ENCODE peak calls at places on chromosome 19, in eight cellular contexts. W is choroid plexus epithelial cell, F is A549, Q is Calu3, S is breast epithelium, V is mammary epithelial cell, I is fibroblast of villous mesenchyme, C is Caco-2. O is an unnamed sample.

GRCh38 chr19:46488551-46488950 is 7.1 kb downstream of the PNMA8B start:
- DNase-seq in F (no peak), C (no peak), V (no peak), Q (no peak), W (no peak), S (no peak), I (no peak), O (no peak)

GRCh38 chr19:12946092-12946845 is 607 bp downstream of the RAD23A start:
- DNase-seq in Q (peak), V (peak), C (peak), F (peak), I (peak), W (peak), S (peak), O (peak)

GRCh38 chr19:6739884-6740588 is 556 bp downstream of the TRIP10 start:
- DNase-seq in C (no peak), W (no peak), I (no peak), F (peak), Q (peak), V (peak), S (no peak), O (no peak)

GRCh38 chr19:1045247-1045603 is 5.3 kb downstream of the ABCA7 start:
- DNase-seq in W (no peak), Q (peak), V (peak), C (peak), I (peak), S (no peak), F (peak), O (peak)

GRCh38 chr19:17841810-17842662 is 5.7 kb downstream of the JAK3 start:
- DNase-seq in V (peak), F (peak), S (no peak), C (peak), W (peak), Q (peak), I (peak), O (peak)

GRCh38 chr19:16369664-16370576 is 45.3 kb downstream of the KLF2 start:
- DNase-seq in V (no peak), Q (no peak), I (no peak), W (no peak), S (no peak), C (no peak), F (no peak), O (peak)

GRCh38 chr19:21491161-21491560 is 14.2 kb upstream of the ZNF429 start:
- DNase-seq in V (peak), I (no peak), F (no peak), C (no peak), S (no peak), Q (no peak), W (peak), O (no peak)

GRCh38 chr19:45852145-45852750 is 10.7 kb downstream of the SYMPK start:
- DNase-seq in I (no peak), S (no peak), F (no peak), V (no peak), C (no peak), W (peak), Q (no peak), O (no peak)

GRCh38 chr19:39971380-39971841 is 446 bp downstream of the PSMC4 start:
- DNase-seq in W (no peak), I (no peak), C (no peak), S (no peak), Q (no peak), F (no peak), V (no peak), O (no peak)

GRCh38 chr19:29686285-29686805 is 21.1 kb downstream of the PLEKHF1 start:
- DNase-seq in S (no peak), W (no peak), Q (no peak), C (no peak), I (no peak), V (no peak), F (no peak), O (no peak)

GRCh38 chr19:55443045-55443823 is at the start of gene SHISA7:
- DNase-seq in V (no peak), S (no peak), Q (no peak), C (no peak), W (no peak), F (peak), I (no peak), O (no peak)

GRCh38 chr19:56266060-56266459 is 6.5 kb upstream of the EDDM13 start:
- DNase-seq in F (no peak), Q (no peak), S (no peak), W (no peak), I (no peak), V (no peak), C (no peak), O (no peak)

GRCh38 chr19:46025825-46026224 is 3.0 kb upstream of the PGLYRP1 start:
- DNase-seq in W (no peak), I (no peak), C (no peak), F (no peak), S (no peak), Q (no peak), V (no peak), O (no peak)

GRCh38 chr19:40584007-40584406 is 7.3 kb downstream of the SHKBP1 start:
- DNase-seq in C (no peak), I (no peak), F (peak), W (no peak), V (no peak), Q (no peak), S (no peak), O (no peak)

GRCh38 chr19:888615-889385 is 4.2 kb downstream of the MED16 start:
- DNase-seq in Q (no peak), W (no peak), V (no peak), C (no peak), F (no peak), S (no peak), I (no peak), O (no peak)

GRCh38 chr19:12733369-12733896 is 1.1 kb downstream of the TRIR start:
- DNase-seq in F (peak), S (no peak), C (no peak), V (peak), Q (peak), W (peak), I (peak), O (peak)

GRCh38 chr19:29610574-29611271 is 4.6 kb downstream of the POP4 start:
- DNase-seq in Q (peak), C (peak), F (peak), S (peak), W (peak), V (peak), I (peak), O (peak)

GRCh38 chr19:51161266-51161665 is 19.2 kb downstream of the SIGLEC7 start:
- DNase-seq in W (no peak), Q (no peak), F (no peak), S (no peak), C (no peak), V (peak), I (no peak), O (no peak)

GRCh38 chr19:6501740-6502648 is at the start of gene TUBB4A:
- DNase-seq in C (no peak), I (no peak), V (no peak), F (no peak), W (no peak), Q (peak), S (no peak), O (no peak)

GRCh38 chr19:954672-955494 is 29.0 kb downstream of the ARID3A start:
- DNase-seq in F (no peak), C (peak), W (peak), S (no peak), I (peak), V (no peak), Q (no peak), O (no peak)

GRCh38 chr19:5285955-5286354 is 54.7 kb downstream of the PTPRS start:
- DNase-seq in Q (no peak), I (no peak), C (no peak), V (no peak), F (no peak), W (no peak), S (no peak), O (no peak)

GRCh38 chr19:35756373-35757230 is at the start of gene HSPB6:
- DNase-seq in Q (no peak), I (peak), S (no peak), C (no peak), V (no peak), F (no peak), W (peak), O (no peak)

GRCh38 chr19:39765091-39766076 is 13.3 kb upstream of the LEUTX start:
- DNase-seq in I (peak), W (peak), C (peak), V (peak), Q (peak), S (no peak), F (peak), O (no peak)

GRCh38 chr19:763181-763580 is 12.3 kb downstream of the MISP start:
- DNase-seq in F (no peak), W (no peak), V (no peak), I (no peak), C (no peak), S (no peak), Q (no peak), O (no peak)

GRCh38 chr19:1361601-1362384 is 21.9 kb upstream of the NDUFS7 start:
- DNase-seq in S (no peak), V (no peak), W (peak), F (no peak), I (peak), Q (no peak), C (no peak), O (no peak)

GRCh38 chr19:18223860-18224524 is 2.2 kb downstream of the PDE4C start:
- DNase-seq in S (no peak), W (no peak), V (no peak), I (no peak), C (peak), Q (peak), F (peak), O (peak)

GRCh38 chr19:56671613-56671994 is at the start of gene ZNF835:
- DNase-seq in C (no peak), S (peak), Q (no peak), I (peak), F (no peak), W (peak), V (no peak), O (peak)

GRCh38 chr19:39104104-39104708 is 20.0 kb downstream of the ACP7 start:
- DNase-seq in Q (no peak), F (no peak), V (no peak), I (no peak), C (no peak), W (no peak), S (no peak), O (no peak)

GRCh38 chr19:39207293-39207836 is 3.3 kb upstream of the SYCN start:
- DNase-seq in C (no peak), W (no peak), I (no peak), F (no peak), Q (no peak), V (no peak), S (no peak), O (no peak)

GRCh38 chr19:2135474-2136402 is 15.6 kb downstream of the AP3D1 start:
- DNase-seq in I (no peak), V (no peak), W (no peak), F (no peak), S (no peak), C (no peak), Q (no peak), O (no peak)

GRCh38 chr19:1469936-1470863 is 8.8 kb downstream of the C19orf25 start:
- DNase-seq in V (no peak), I (peak), S (no peak), F (no peak), C (peak), W (peak), Q (peak), O (peak)

GRCh38 chr19:44260695-44261446 is 1.2 kb downstream of the ZNF233 start:
- DNase-seq in S (no peak), Q (no peak), W (no peak), I (no peak), V (no peak), C (no peak), F (no peak), O (no peak)

GRCh38 chr19:3593156-3593555 is 7.9 kb downstream of the GIPC3 start:
- DNase-seq in C (no peak), V (no peak), I (no peak), W (no peak), S (no peak), F (no peak), Q (no peak), O (no peak)
- TF ChIP-seq CTCF in C (no peak), V (no peak), I (no peak), W (peak), S (no peak), F (no peak), Q (no peak), O (no peak)

DNA sequence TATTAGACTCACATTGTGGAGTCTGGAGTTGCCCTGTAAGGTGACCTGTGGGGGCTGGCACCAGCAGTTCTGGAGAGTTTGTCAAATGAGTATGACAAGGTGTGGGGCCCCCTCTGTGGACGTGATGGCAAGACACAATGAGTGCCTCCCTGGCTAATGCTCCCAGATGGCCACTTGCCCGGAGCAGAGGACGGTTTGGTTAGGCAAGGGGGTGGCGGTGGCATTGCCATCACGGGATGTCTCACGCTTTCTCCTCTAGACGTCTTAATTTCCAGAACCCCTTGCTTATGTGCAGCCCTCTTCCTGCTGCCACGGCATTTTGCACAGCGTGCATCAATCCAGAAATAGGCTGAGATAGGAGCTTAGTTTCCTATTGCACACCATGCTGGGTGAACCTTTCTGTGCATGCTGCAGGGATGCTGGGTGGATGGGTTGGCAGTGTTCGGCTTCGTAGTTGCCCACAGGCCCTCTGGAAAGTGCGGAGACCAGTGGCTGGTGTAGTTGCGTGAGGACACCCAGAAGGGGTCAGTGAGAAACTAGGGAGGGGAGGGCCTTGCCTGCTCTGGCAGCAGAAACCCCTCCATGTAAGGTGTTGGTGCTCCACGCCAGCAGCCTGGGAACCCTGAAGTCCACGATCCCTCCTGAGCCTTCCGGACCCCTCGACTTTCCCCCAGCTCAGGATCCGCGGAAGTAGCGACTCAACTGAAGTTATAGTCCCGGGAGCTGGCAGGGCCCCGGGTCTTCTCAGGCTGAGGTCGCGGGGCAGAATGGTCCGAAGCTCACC is 18.1 kb upstream of the LRP3 start:
- DNase-seq in C (peak), Q (peak), S (no peak), V (peak), W (peak), F (peak), I (peak), O (peak)
- TF ChIP-seq CTCF in C (peak), Q (no peak), S (no peak), V (no peak), W (peak), F (no peak), I (no peak), O (no peak)

DNA sequence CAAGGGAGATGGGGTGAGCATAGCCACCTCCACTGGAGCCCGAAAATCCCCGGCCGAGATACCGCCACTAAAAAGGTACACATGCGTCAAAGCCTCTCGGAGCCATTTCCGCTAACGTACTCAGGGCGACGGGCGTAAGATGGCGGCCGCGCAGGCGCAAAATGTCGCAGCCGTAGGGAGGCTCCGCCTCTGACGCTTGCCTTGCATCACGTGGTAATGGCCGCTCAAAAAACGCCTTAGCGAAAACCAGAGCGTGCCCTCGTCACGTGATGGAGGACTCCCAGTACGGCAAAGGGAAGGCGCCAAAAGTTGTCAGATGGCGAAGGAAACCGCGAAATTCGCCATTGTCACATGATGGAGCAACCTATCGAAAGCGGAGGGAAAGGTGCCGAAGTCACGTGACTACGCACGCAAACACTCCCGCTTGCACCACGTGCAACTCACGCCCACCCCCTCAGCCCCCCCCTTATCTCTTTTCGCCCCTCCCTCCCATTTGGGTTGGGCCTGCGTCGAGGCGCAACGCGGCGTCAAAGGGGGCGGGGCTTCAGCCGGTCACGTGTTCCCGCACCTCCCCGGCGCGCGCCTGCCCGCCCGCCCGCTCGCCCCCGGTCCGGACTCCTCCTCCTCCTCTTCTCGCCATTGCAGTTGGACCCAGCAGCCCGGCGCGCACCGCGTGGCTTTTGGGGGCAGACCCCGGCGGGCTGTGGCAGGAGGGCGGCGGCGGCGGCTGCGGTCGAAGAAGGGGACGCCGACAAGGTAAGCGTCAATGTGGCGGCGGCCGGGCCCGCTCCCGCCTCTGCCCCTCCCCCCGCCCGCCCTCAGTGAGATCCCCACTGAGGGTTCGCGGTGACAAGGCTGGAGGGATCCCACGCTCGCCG is at the start of gene ILF3:
- DNase-seq in W (peak), I (peak), V (peak), C (peak), F (peak), Q (peak), S (peak), O (peak)
- TF ChIP-seq CTCF in W (no peak), I (no peak), V (no peak), C (no peak), F (no peak), Q (no peak), S (peak), O (no peak)

GRCh38 chr19:47699360-47699917 is 13.8 kb upstream of the EHD2 start:
- DNase-seq in Q (peak), I (peak), F (peak), V (no peak), S (peak), C (peak), W (peak), O (peak)
- TF ChIP-seq CTCF in Q (peak), I (peak), F (peak), V (peak), S (peak), C (peak), W (peak), O (peak)

GRCh38 chr19:31459430-31459829 is 110.2 kb upstream of the TSHZ3 start:
- DNase-seq in F (no peak), I (peak), Q (no peak), V (no peak), C (no peak), W (peak), S (no peak), O (no peak)

DNA sequence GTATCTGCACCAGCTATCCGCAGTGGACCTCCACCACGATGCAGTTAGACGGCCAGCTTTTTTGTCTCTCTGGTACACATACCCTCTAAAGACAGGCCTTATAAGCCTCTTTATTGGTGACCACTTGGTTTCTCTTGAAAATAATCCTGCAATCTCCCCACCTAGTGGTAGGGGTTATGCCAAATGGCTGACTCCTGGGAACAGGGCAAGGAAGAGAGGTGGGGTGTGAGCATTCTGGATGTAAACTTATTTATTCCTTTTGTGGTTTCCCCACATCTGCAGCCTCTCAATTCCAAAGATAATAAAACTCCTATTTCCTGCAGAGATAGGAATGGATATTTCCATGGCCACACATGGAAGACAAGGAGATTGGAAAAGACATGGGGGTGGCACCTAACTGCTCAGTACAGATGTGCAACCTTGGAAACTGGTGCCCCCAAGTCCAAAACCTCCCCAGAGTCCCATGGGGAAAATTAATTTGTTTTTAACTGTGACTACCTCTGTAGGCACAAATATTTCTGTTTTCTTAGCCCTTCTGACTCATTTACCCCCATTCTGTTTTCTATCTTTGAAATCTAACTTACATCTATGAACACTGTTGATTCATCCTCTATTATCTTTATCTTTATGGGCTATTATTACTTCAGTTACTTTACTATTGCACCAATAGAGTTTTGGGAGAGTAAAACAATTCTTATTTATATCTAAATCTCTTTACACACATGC is 112.7 kb upstream of the TSHZ3 start:
- DNase-seq in C (no peak), S (no peak), Q (no peak), F (no peak), I (peak), V (no peak), W (peak), O (no peak)
- TF ChIP-seq CTCF in C (peak), S (no peak), Q (no peak), F (no peak), I (peak), V (peak), W (peak), O (no peak)

DNA sequence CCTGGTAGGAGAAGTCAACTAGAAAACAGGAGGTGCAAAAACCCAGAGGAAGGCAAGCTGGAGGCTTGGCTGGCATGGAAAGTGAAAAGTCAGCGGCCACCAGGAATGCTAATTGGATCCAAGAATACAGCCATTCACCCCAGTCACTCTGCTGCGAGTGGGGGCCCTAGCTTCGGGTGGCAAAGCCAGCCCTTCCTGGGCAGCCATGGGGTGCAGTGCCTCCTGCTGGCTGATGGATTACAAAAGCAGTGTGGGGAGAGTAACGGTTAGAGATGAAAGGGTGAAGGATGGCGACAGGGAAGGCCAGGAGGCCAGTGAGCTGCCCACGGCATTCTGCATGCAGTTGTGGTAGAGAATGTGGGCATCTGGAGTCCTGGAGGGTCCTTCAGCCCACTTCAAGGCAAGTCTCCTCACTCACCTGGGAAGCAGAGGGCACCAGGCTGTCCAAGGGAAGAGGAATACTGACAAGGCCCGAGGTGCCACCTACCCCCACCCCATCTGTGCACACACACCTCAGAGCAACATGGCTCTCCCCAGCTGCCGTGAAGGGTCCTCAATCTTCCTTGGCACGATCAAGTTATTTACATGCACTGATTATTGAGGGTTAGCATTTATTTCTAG is 20.3 kb upstream of the EPHX3 start:
- DNase-seq in V (no peak), Q (no peak), C (no peak), I (peak), F (peak), W (peak), S (no peak), O (no peak)
- TF ChIP-seq CTCF in V (peak), Q (no peak), C (peak), I (peak), F (peak), W (peak), S (no peak), O (no peak)

GRCh38 chr19:49954933-49955332 is 6.0 kb downstream of the SIGLEC11 start:
- DNase-seq in F (no peak), Q (no peak), V (no peak), S (peak), I (peak), W (no peak), C (no peak), O (peak)
- TF ChIP-seq CTCF in F (no peak), Q (no peak), V (no peak), S (no peak), I (no peak), W (no peak), C (no peak), O (no peak)

GRCh38 chr19:43101950-43102349 is 19.4 kb upstream of the PSG2 start:
- DNase-seq in F (no peak), C (no peak), I (no peak), S (no peak), W (no peak), V (no peak), Q (no peak), O (no peak)
- TF ChIP-seq CTCF in F (peak), C (no peak), I (no peak), S (no peak), W (no peak), V (peak), Q (no peak), O (no peak)

O was measured in mucosa of descending colon.